ENCODE peak calls at places on chromosomes 12 and 14, in four cellular contexts. S is activated T-cell treated with anti-CD3 and anti-CD28 coated beads for 48 hours, A is T-helper 9 cell, G is mucosa of descending colon. J is an unnamed sample.

GRCh38 chr14:38951451-38951850 is 151.6 kb downstream of the SEC23A start:
- DNase-seq in S (no peak), G (no peak), A (no peak), J (peak)

GRCh38 chr14:22850944-22851790 is 14.8 kb downstream of the MMP14 start:
- DNase-seq in A (no peak), G (peak), S (peak), J (no peak)

GRCh38 chr14:27506272-27506671 is 908.4 kb upstream of the NOVA1 start:
- DNase-seq in G (no peak), S (no peak), A (no peak), J (no peak)

GRCh38 chr12:88036368-88036965 is 7.3 kb upstream of the C12orf50 start:
- DNase-seq in S (no peak), G (no peak), A (no peak), J (no peak)

GRCh38 chr14:74886001-74886400 is 4.3 kb downstream of the DLST start:
- DNase-seq in A (no peak), G (no peak), S (no peak), J (no peak)

GRCh38 chr12:94686834-94687628 is 36.7 kb upstream of the TMCC3 start:
- DNase-seq in S (no peak), G (no peak), A (no peak), J (no peak)

GRCh38 chr12:92331383-92331782 is 185.7 kb upstream of the BTG1 start:
- DNase-seq in G (no peak), S (no peak), A (no peak), J (no peak)

GRCh38 chr14:104086661-104087461 is 1.4 kb downstream of the ASPG start:
- DNase-seq in S (no peak), G (peak), A (no peak), J (no peak)

GRCh38 chr12:97275261-97276197 is 187.1 kb upstream of the RMST start:
- DNase-seq in S (no peak), G (no peak), A (no peak), J (peak)

GRCh38 chr12:78802593-78802992 is 62.0 kb upstream of the SYT1 start:
- DNase-seq in A (no peak), G (no peak), S (no peak), J (peak)

GRCh38 chr12:1099158-1099557 is 108.1 kb downstream of the ERC1 start:
- DNase-seq in G (no peak), S (peak), A (no peak), J (no peak)